ENCODE peak calls at places on chromosomes 7 and 10, in four cellular contexts. O is neural crest cell, T is GM06990, J is cardiac fibroblast. Z is an unnamed sample.

GRCh38 chr10:28790146-28790545 is 112.8 kb downstream of the BAMBI start:
- DNase-seq in O (no peak), T (no peak), J (no peak), Z (no peak)

GRCh38 chr10:122112021-122112616 is 123.2 kb downstream of the TACC2 start:
- DNase-seq in O (no peak), T (no peak), J (peak), Z (no peak)

GRCh38 chr7:116802144-116802747 is 60.1 kb upstream of the CAPZA2 start:
- DNase-seq in O (no peak), T (no peak), J (peak), Z (no peak)

GRCh38 chr7:13904689-13905088 is 84.8 kb downstream of the ETV1 start:
- DNase-seq in O (no peak), T (no peak), J (no peak), Z (no peak)

GRCh38 chr7:132723506-132724081 is 147.3 kb upstream of the PLXNA4 start:
- DNase-seq in O (no peak), T (no peak), J (no peak), Z (no peak)

GRCh38 chr7:100855515-100855914 is 3.0 kb downstream of the SLC12A9 start:
- DNase-seq in O (no peak), T (no peak), J (no peak), Z (no peak)

GRCh38 chr10:46559231-46559671 is 2.8 kb upstream of the GPRIN2 start:
- DNase-seq in O (peak), T (no peak), J (no peak), Z (no peak)

GRCh38 chr7:1096156-1097119 is 8.5 kb downstream of the GPER1 start:
- DNase-seq in O (no peak), T (no peak), J (no peak), Z (no peak)

GRCh38 chr10:110709964-110710587 is 65.9 kb downstream of the RBM20 start:
- DNase-seq in O (no peak), T (no peak), J (no peak), Z (no peak)

GRCh38 chr7:113087278-113087998 is 811 bp upstream of the GPR85 start:
- DNase-seq in O (no peak), T (no peak), J (peak), Z (no peak)

GRCh38 chr7:324011-324410 is 34.0 kb downstream of the FOXL3 start:
- DNase-seq in O (no peak), T (no peak), J (no peak), Z (no peak)

Z was measured in GM10248.